ENCODE peak calls at places on chromosomes 11 and 22, in four cellular contexts. P is activated naive CD4-positive, alpha-beta T cell treated with anti-CD3 and anti-CD28 coated beads, Interleukin-2, amount 50 U/mL, for 16 hours; V is A549; Z is aorta. G is an unnamed sample.

GRCh38 chr11:112570335-112570734 is 309.7 kb upstream of the PLET1 start:
- DNase-seq in P (no peak), Z (no peak), V (no peak), G (no peak)

GRCh38 chr11:33701831-33702230 is 1.2 kb upstream of the C11orf91 start:
- DNase-seq in V (no peak), Z (no peak), P (no peak), G (no peak)

GRCh38 chr11:106594751-106595351 is 423.4 kb downstream of the GUCY1A2 start:
- DNase-seq in V (no peak), Z (no peak), P (no peak), G (no peak)

GRCh38 chr22:24594569-24595120 is 1.8 kb upstream of the LRRC75B start:
- DNase-seq in Z (no peak), V (no peak), P (no peak), G (peak)

GRCh38 chr22:39214383-39215069 is 30.3 kb downstream of the PDGFB start:
- DNase-seq in V (peak), P (no peak), Z (peak), G (no peak)

GRCh38 chr11:125886997-125887372 is 483 bp upstream of the HYLS1 start:
- DNase-seq in Z (peak), P (peak), V (no peak), G (peak)

GRCh38 chr11:95599959-95600586 is 189.5 kb downstream of the FAM76B start:
- DNase-seq in Z (no peak), V (no peak), P (no peak), G (no peak)

GRCh38 chr22:44342347-44342956 is 29.7 kb upstream of the SHISAL1 start:
- DNase-seq in P (no peak), V (no peak), Z (no peak), G (no peak)

GRCh38 chr11:81071641-81072040 is 1630.8 kb upstream of the TENM4 start:
- DNase-seq in V (no peak), Z (no peak), P (no peak), G (no peak)

GRCh38 chr11:110856993-110857812 is 145.0 kb upstream of the ARHGAP20 start:
- DNase-seq in V (no peak), Z (no peak), P (no peak), G (no peak)

GRCh38 chr22:26549902-26550497 is 37.7 kb upstream of the TFIP11 start:
- DNase-seq in Z (no peak), V (no peak), P (no peak), G (no peak)

GRCh38 chr11:119319702-119320592 is 3.0 kb upstream of the MCAM start:
- DNase-seq in P (no peak), Z (no peak), V (no peak), G (no peak)